ENCODE peak calls at places on chromosomes 12 and 14, in eight cellular contexts. E, O, G, Z, L, D, X and A are unnamed samples.

GRCh38 chr14:20606190-20606901 is 15.2 kb upstream of the RNASE12 start:
- DNase-seq in E (no peak), O (peak), G (peak), Z (peak), L (peak), D (no peak), X (no peak), A (peak)

GRCh38 chr12:108119126-108119973 is 9.7 kb upstream of the WSCD2 start:
- DNase-seq in E (no peak), O (no peak), G (no peak), Z (no peak), L (no peak), D (no peak), X (no peak), A (no peak)

GRCh38 chr14:89422181-89422951 is 5.3 kb upstream of the FOXN3 start:
- DNase-seq in E (peak), O (no peak), G (peak), Z (no peak), L (no peak), D (no peak), X (no peak), A (peak)

GRCh38 chr12:19771858-19772257 is 332.6 kb downstream of the AEBP2 start:
- DNase-seq in E (no peak), O (no peak), G (no peak), Z (no peak), L (no peak), D (no peak), X (no peak), A (no peak)

GRCh38 chr14:20624495-20625070 is 16.9 kb downstream of the OR6S1 start:
- DNase-seq in E (peak), O (peak), G (peak), Z (peak), L (peak), D (no peak), X (peak), A (peak)

GRCh38 chr12:10636611-10637010 is 23.2 kb upstream of the MAGOHB start:
- DNase-seq in E (no peak), O (no peak), G (no peak), Z (peak), L (no peak), D (no peak), X (no peak), A (peak)

GRCh38 chr14:101288436-101289229 is 272.7 kb upstream of the DIO3 start:
- DNase-seq in E (no peak), O (peak), G (no peak), Z (no peak), L (no peak), D (no peak), X (no peak), A (no peak)

GRCh38 chr14:71130491-71131179 is 223.4 kb downstream of the PCNX1 start:
- DNase-seq in E (no peak), O (no peak), G (no peak), Z (no peak), L (peak), D (no peak), X (no peak), A (peak)

GRCh38 chr12:131949431-131950181 is at the start of gene EP400:
- DNase-seq in E (peak), O (peak), G (peak), Z (peak), L (peak), D (peak), X (peak), A (peak)

GRCh38 chr14:103450423-103450822 is 65.2 kb downstream of the MARK3 start:
- DNase-seq in E (no peak), O (no peak), G (no peak), Z (no peak), L (no peak), D (no peak), X (no peak), A (no peak)

GRCh38 chr14:89477391-89477790 is 60.4 kb upstream of the FOXN3 start:
- DNase-seq in E (no peak), O (no peak), G (no peak), Z (no peak), L (no peak), D (no peak), X (no peak), A (no peak)

GRCh38 chr12:21438643-21439042 is 1.2 kb downstream of the PYROXD1 start:
- DNase-seq in E (no peak), O (no peak), G (no peak), Z (no peak), L (no peak), D (no peak), X (no peak), A (no peak)

GRCh38 chr12:89947437-89948265 is 239.0 kb upstream of the ATP2B1 start:
- DNase-seq in E (no peak), O (no peak), G (peak), Z (no peak), L (peak), D (peak), X (no peak), A (no peak)

GRCh38 chr14:38047518-38047917 is 160.2 kb upstream of the SSTR1 start:
- DNase-seq in E (peak), O (no peak), G (no peak), Z (no peak), L (no peak), D (no peak), X (no peak), A (no peak)

GRCh38 chr14:52313493-52313881 is 625 bp upstream of the PTGER2 start:
- DNase-seq in E (no peak), O (no peak), G (no peak), Z (no peak), L (peak), D (no peak), X (no peak), A (no peak)

GRCh38 chr12:65740873-65741600 is 83.2 kb upstream of the HMGA2 start:
- DNase-seq in E (peak), O (peak), G (peak), Z (peak), L (peak), D (no peak), X (peak), A (peak)